ENCODE peak calls at places on chromosomes 6 and 20, in four cellular contexts. One of them, this sample, is unnamed.

GRCh38 chr6:147297124-147297523 is 92.9 kb downstream of the STXBP5 start:
- DNase-seq in IMR-90: no peak
- DNase-seq in breast epithelium: no peak
- DNase-seq in uterus: no peak
- DNase-seq in this sample: no peak

GRCh38 chr6:124947821-124948451 is 14.3 kb upstream of the RNF217 start:
- DNase-seq in IMR-90: peak; percentile 54
- DNase-seq in breast epithelium: no peak
- DNase-seq in uterus: no peak
- DNase-seq in this sample: no peak

GRCh38 chr6:150891886-150892485 is 26.5 kb downstream of the MTHFD1L start:
- DNase-seq in uterus: peak; percentile 76
- DNase-seq in IMR-90: peak; percentile 88
- DNase-seq in breast epithelium: peak; percentile 56
- DNase-seq in this sample: peak; percentile 82

GRCh38 chr6:87465041-87465440 is 7.7 kb upstream of the SLC35A1 start:
- DNase-seq in breast epithelium: no peak
- DNase-seq in IMR-90: no peak
- DNase-seq in uterus: no peak
- DNase-seq in this sample: no peak

GRCh38 chr6:131001945-131002661 is 60.9 kb downstream of the EPB41L2 start:
- DNase-seq in uterus: no peak
- DNase-seq in breast epithelium: no peak
- DNase-seq in IMR-90: peak; percentile 44
- DNase-seq in this sample: no peak

GRCh38 chr6:34243131-34243771 is 5.6 kb downstream of the SMIM29 start:
- DNase-seq in uterus: no peak
- DNase-seq in IMR-90: peak; percentile 77
- DNase-seq in breast epithelium: no peak
- DNase-seq in this sample: peak; percentile 56

GRCh38 chr6:141752677-141753076 is 380.0 kb upstream of the GJE1 start:
- DNase-seq in breast epithelium: no peak
- DNase-seq in uterus: no peak
- DNase-seq in IMR-90: no peak
- DNase-seq in this sample: no peak

GRCh38 chr6:107510108-107510507 is 20.2 kb downstream of the SOBP start:
- DNase-seq in uterus: no peak
- DNase-seq in breast epithelium: no peak
- DNase-seq in IMR-90: no peak
- DNase-seq in this sample: no peak

GRCh38 chr6:127866766-127867165 is 34.1 kb downstream of the THEMIS start:
- DNase-seq in uterus: no peak
- DNase-seq in IMR-90: no peak
- DNase-seq in breast epithelium: no peak
- DNase-seq in this sample: no peak

GRCh38 chr20:57785061-57785460 is 75.2 kb upstream of the PMEPA1 start:
- DNase-seq in breast epithelium: no peak
- DNase-seq in uterus: no peak
- DNase-seq in IMR-90: no peak
- DNase-seq in this sample: no peak

GRCh38 chr6:170101281-170102035 is 189.4 kb downstream of the DLL1 start:
- DNase-seq in IMR-90: no peak
- DNase-seq in breast epithelium: no peak
- DNase-seq in uterus: peak; percentile 6
- DNase-seq in this sample: peak; percentile 25

GRCh38 chr20:63461364-63461763 is 11.1 kb downstream of the KCNQ2 start:
- DNase-seq in uterus: no peak
- DNase-seq in breast epithelium: no peak
- DNase-seq in IMR-90: no peak
- DNase-seq in this sample: no peak

GRCh38 chr6:134230087-134230717 is 87.7 kb downstream of the SGK1 start:
- DNase-seq in breast epithelium: no peak
- DNase-seq in uterus: no peak
- DNase-seq in IMR-90: no peak
- DNase-seq in this sample: no peak

GRCh38 chr20:38260378-38261053 is at the start of gene KIAA1755:
- DNase-seq in breast epithelium: no peak
- DNase-seq in uterus: peak; percentile 59
- DNase-seq in IMR-90: no peak
- DNase-seq in this sample: peak; percentile 76

GRCh38 chr6:13048113-13048512 is 280.2 kb downstream of the TBC1D7 start:
- DNase-seq in breast epithelium: no peak
- DNase-seq in uterus: no peak
- DNase-seq in IMR-90: no peak
- DNase-seq in this sample: no peak

GRCh38 chr6:159984268-159984786 is 15.4 kb downstream of the IGF2R start:
- DNase-seq in breast epithelium: no peak
- DNase-seq in IMR-90: peak; percentile 93
- DNase-seq in uterus: no peak
- DNase-seq in this sample: no peak

GRCh38 chr6:13722880-13723279 is 11.2 kb upstream of the RANBP9 start:
- DNase-seq in uterus: no peak
- DNase-seq in breast epithelium: no peak
- DNase-seq in IMR-90: no peak
- DNase-seq in this sample: no peak

GRCh38 chr20:62755817-62756724 is 40.2 kb upstream of the MRGBP start:
- DNase-seq in breast epithelium: peak; percentile 66
- DNase-seq in uterus: no peak
- DNase-seq in IMR-90: no peak
- DNase-seq in this sample: no peak

GRCh38 chr20:25483431-25484132 is 76.1 kb downstream of the GINS1 start:
- DNase-seq in breast epithelium: no peak
- DNase-seq in uterus: no peak
- DNase-seq in IMR-90: no peak
- DNase-seq in this sample: no peak

GRCh38 chr6:25384967-25385366 is 105.8 kb downstream of the CARMIL1 start:
- DNase-seq in IMR-90: peak; percentile 4
- DNase-seq in uterus: no peak
- DNase-seq in breast epithelium: no peak
- DNase-seq in this sample: no peak

GRCh38 chr6:162603231-162603630 is 124.3 kb downstream of the PRKN start:
- DNase-seq in uterus: no peak
- DNase-seq in breast epithelium: no peak
- DNase-seq in IMR-90: no peak
- DNase-seq in this sample: no peak

GRCh38 chr20:33518071-33518470 is 28.2 kb downstream of the CBFA2T2 start:
- DNase-seq in IMR-90: peak; percentile 75
- DNase-seq in uterus: no peak
- DNase-seq in breast epithelium: no peak
- DNase-seq in this sample: no peak

GRCh38 chr6:155543141-155543870 is 87.7 kb upstream of the NOX3 start:
- DNase-seq in breast epithelium: no peak
- DNase-seq in uterus: no peak
- DNase-seq in IMR-90: no peak
- DNase-seq in this sample: no peak

GRCh38 chr6:33737267-33738026 is 9.3 kb downstream of the IP6K3 start:
- DNase-seq in uterus: no peak
- DNase-seq in IMR-90: no peak
- DNase-seq in breast epithelium: no peak
- DNase-seq in this sample: no peak

GRCh38 chr6:138727182-138727581 is 46.4 kb upstream of the CCDC28A start:
- DNase-seq in IMR-90: no peak
- DNase-seq in breast epithelium: no peak
- DNase-seq in uterus: no peak
- DNase-seq in this sample: no peak

GRCh38 chr20:25281541-25281991 is 33.7 kb downstream of the PYGB start:
- DNase-seq in breast epithelium: peak; percentile 37
- DNase-seq in uterus: peak; percentile 10
- DNase-seq in IMR-90: no peak
- DNase-seq in this sample: peak; percentile 60

GRCh38 chr6:70456725-70457124 is 43.4 kb downstream of the FAM135A start:
- DNase-seq in IMR-90: no peak
- DNase-seq in breast epithelium: no peak
- DNase-seq in uterus: no peak
- DNase-seq in this sample: no peak

GRCh38 chr20:19274412-19275015 is 62.1 kb downstream of the SLC24A3 start:
- DNase-seq in uterus: peak; percentile 63
- DNase-seq in breast epithelium: no peak
- DNase-seq in IMR-90: no peak
- DNase-seq in this sample: no peak

GRCh38 chr6:160991411-160992322 is at the start of gene MAP3K4:
- DNase-seq in breast epithelium: peak; percentile 54
- DNase-seq in uterus: peak; percentile 78
- DNase-seq in IMR-90: peak; percentile 75
- DNase-seq in this sample: peak; percentile 87
- TF ChIP-seq POLR2A in breast epithelium: no peak
- TF ChIP-seq POLR2A in uterus: peak; percentile 66
- TF ChIP-seq POLR2A in IMR-90: peak; percentile 62
- TF ChIP-seq POLR2A in this sample: no peak

DNA sequence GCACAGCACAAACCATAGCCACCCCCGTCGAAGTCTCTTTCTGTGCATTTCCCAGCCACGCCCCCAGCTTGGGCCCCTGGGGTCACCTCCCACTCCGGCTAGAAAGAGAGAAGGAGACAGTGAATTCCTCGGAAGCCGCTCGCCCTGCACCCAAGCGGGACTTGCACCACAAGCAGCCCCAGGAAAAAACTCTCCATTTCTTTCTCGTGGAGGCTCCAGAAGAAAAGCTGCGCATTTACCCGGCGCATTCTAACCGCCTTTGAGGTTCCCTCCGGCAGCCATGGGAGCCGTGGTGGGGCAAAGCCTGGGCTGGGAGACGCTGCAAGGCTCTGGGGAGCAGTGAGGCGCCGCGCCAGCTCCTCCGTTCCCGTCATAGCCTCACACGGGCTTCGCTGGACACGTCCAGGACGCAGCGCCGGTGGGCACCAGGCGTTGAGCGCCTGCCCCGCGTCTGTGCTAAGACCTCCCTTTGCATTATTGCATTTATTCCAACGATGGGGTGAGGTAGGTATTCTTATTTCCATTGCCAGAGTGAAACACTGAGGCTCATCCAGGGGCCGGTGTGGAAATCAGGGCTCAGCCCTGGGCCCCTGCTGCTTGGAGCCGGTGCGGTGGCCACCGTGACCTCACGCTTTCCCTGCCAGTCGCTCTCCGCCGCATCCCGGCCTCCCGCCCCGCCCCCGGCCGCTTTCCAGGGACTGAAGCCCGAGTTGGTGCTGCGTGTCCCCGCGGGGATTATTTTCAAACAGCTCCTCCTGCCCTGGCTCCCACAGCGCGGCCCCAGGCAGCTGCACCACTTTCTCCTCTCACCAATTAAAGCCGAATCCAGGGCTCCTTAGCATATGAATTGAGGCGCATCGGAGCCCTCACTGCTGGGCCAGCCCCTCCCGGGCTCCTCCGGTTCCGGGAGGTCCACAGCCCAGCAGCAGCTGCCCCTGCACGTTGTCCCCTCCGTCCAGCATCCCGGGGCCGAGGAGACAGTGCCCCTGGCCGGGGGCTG is 148.3 kb upstream of the AFDN start:
- DNase-seq in uterus: peak; percentile 50
- DNase-seq in breast epithelium: no peak
- DNase-seq in IMR-90: no peak
- DNase-seq in this sample: peak; percentile 66
- H3K4me3 ChIP-seq in uterus: peak overlapping the region; percentile 21
- H3K4me3 ChIP-seq in breast epithelium: peak overlapping the region; percentile 23
- H3K4me3 ChIP-seq in IMR-90: no peak overlapping the region
- H3K4me3 ChIP-seq in this sample: peak overlapping the region; percentile 33

GRCh38 chr6:29974901-29975560 is 32.7 kb downstream of the HLA-A start:
- DNase-seq in uterus: no peak
- DNase-seq in breast epithelium: no peak
- DNase-seq in IMR-90: no peak
- DNase-seq in this sample: no peak

GRCh38 chr6:29975561-29975907 is 33.2 kb downstream of the HLA-A start:
- DNase-seq in uterus: no peak
- DNase-seq in IMR-90: no peak
- DNase-seq in breast epithelium: no peak
- DNase-seq in this sample: no peak

GRCh38 chr6:29977425-29977727 is 35.0 kb downstream of the HLA-A start:
- DNase-seq in IMR-90: no peak
- DNase-seq in breast epithelium: no peak
- DNase-seq in uterus: no peak
- DNase-seq in this sample: no peak

GRCh38 chr6:29976253-29976587 is 33.9 kb downstream of the HLA-A start:
- DNase-seq in uterus: no peak
- DNase-seq in breast epithelium: no peak
- DNase-seq in IMR-90: no peak
- DNase-seq in this sample: no peak

DNA sequence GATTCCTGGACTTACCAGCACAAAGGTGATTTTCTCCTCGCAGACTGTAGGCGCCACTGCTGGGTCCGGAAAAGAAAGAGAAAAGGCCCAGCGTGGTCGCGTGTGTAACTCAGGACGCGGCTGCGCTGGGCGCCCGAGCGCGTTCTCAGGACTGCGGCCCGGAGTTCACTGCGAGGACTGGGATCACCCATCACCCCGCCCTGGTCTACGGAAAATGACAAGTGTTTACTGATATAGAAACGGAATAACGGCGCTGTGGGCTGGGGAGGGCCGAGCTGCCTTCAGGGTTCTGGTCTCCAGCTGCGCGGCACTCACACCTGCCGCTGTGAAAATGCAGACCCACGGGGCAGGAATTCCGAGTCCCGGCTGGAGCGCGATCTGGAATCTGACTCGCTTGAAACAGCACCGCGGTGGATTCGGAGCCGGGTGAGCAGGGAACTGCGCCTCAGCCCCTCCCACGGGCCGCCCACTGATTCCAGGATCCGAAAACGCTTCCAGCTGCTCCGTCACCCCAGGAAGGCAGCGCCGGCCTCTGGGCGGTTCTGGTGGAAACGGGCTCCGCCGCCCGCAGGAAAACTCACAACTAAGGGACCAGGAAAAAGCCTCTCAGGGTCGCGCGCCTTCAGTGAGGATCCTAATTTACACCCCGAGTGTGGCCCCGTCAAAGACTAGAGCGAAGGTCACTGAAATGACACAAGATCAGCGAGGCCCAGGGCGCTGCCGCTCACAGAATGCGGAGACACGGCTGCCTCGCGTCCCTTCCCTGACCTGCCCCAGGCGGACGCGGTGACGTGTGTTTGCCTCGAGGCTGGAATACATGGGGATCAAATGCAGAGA is 34.5 kb downstream of the HLA-A start:
- DNase-seq in uterus: peak; percentile 90
- DNase-seq in breast epithelium: peak; percentile 74
- DNase-seq in IMR-90: peak; percentile 72
- DNase-seq in this sample: peak; percentile 92
- TF ChIP-seq POLR2A in uterus: peak; percentile 43
- TF ChIP-seq POLR2A in breast epithelium: peak; percentile 21
- TF ChIP-seq POLR2A in IMR-90: peak; percentile 67
- TF ChIP-seq POLR2A in this sample: peak; percentile 62

DNA sequence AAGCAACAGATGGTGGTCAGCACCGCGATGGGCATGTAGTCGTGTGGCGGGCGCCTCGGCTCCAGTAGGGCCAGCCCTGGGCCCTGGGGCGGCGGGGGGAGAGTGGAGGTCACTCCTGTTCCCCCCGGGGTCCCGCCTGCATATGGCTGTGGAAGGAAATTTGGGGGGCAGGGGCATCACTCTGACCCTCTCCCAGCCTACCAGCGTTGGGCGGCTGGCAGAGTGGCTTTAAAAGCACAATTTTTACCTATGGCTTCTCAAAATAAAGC is 2.2 kb downstream of the PRRT1 start:
- DNase-seq in breast epithelium: no peak
- DNase-seq in uterus: no peak
- DNase-seq in IMR-90: no peak
- DNase-seq in this sample: no peak
- H3K4me3 ChIP-seq in breast epithelium: peak overlapping the region; percentile 26
- H3K4me3 ChIP-seq in uterus: no peak overlapping the region
- H3K4me3 ChIP-seq in IMR-90: no peak overlapping the region
- H3K4me3 ChIP-seq in this sample: no peak overlapping the region

This sample was measured in sigmoid colon.